ENCODE peak calls at places on chromosomes 13 and 19, in four cellular contexts. J is tibial artery, W is GM23338, L is pancreas. C is an unnamed sample.

GRCh38 chr13:108595416-108596257 is 33.8 kb upstream of the MYO16 start:
- DNase-seq in W (no peak), J (no peak), L (no peak), C (no peak)

GRCh38 chr19:2618611-2619010 is 83.9 kb downstream of the GNG7 start:
- DNase-seq in L (no peak), J (peak), W (no peak), C (no peak)

GRCh38 chr13:40153516-40153915 is 498.1 kb downstream of the COG6 start:
- DNase-seq in J (peak), W (no peak), L (no peak), C (no peak)

GRCh38 chr19:6495947-6496346 is 6.2 kb downstream of the TUBB4A start:
- DNase-seq in J (no peak), W (no peak), L (no peak), C (no peak)

GRCh38 chr19:15248648-15249559 is 16.7 kb upstream of the EPHX3 start:
- DNase-seq in W (no peak), J (peak), L (no peak), C (no peak)

GRCh38 chr13:70950664-70951063 is 842.4 kb upstream of the KLHL1 start:
- DNase-seq in L (no peak), J (no peak), W (no peak), C (no peak)

GRCh38 chr13:63351081-63351480 is 1935.4 kb upstream of the PCDH20 start:
- DNase-seq in W (no peak), L (no peak), J (no peak), C (no peak)

GRCh38 chr19:45601524-45602522 is at the start of gene GPR4:
- DNase-seq in J (no peak), L (no peak), W (peak), C (no peak)

GRCh38 chr13:27533155-27533643 is 82.8 kb upstream of the MTIF3 start:
- DNase-seq in W (peak), L (peak), J (peak), C (peak)

GRCh38 chr19:12790628-12791344 is 500 bp upstream of the JUNB start:
- DNase-seq in L (no peak), W (no peak), J (no peak), C (no peak)

GRCh38 chr13:21326155-21327030 is 132.7 kb downstream of the ZDHHC20 start:
- DNase-seq in W (peak), L (peak), J (no peak), C (no peak)

GRCh38 chr13:75416327-75417005 is 65.5 kb downstream of the TBC1D4 start:
- DNase-seq in J (no peak), L (no peak), W (peak), C (no peak)

GRCh38 chr19:22446605-22447004 is 24.5 kb upstream of the ZNF98 start:
- DNase-seq in J (no peak), W (no peak), L (no peak), C (no peak)

GRCh38 chr19:19385131-19385899 is 20.2 kb upstream of the GATAD2A start:
- DNase-seq in L (peak), J (peak), W (peak), C (peak)
- TF ChIP-seq CTCF in L (no peak), J (peak), W (no peak), C (peak)

GRCh38 chr19:50838239-50838638 is 4.9 kb upstream of the KLK15 start:
- DNase-seq in W (peak), J (no peak), L (no peak), C (peak)
- TF ChIP-seq CTCF in W (peak), J (no peak), L (no peak), C (peak)

DNA sequence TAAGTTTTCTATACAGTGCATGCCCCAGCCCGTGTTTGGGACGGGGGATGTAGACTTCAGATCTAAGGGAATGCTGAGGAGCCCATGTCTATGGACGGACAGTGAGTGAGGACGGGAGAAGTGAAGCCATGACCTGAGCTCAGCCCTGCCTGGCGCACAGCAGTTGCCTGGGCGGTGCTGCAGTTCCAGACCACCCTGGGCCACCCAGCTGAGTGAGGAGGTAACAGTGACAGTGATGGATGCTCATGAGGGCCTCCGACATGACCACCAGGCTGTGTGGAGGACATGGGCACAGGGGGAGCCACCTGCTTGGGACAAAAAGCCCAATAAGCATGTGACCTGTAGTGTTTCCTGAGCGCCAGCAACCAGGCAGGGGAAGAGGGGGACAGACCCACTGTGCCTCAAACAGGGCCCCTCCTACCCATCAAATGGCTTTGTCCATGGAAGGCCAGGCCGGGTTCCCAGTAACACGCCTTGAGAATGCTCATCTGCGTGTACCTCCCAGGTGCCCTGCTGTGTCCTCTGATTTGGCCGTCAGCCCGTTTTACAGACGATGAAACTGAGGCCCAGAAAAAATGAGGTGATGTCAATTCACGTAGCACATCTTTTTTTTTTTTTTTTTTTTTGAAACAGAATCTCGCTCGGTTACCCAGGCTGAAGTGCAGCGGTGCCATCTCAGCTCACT is 22.6 kb downstream of the NOSIP start:
- DNase-seq in J (no peak), L (no peak), W (no peak), C (no peak)
- TF ChIP-seq CTCF in J (no peak), L (no peak), W (no peak), C (no peak)

GRCh38 chr13:30679483-30680330 is 55.6 kb upstream of the ALOX5AP start:
- DNase-seq in J (no peak), W (peak), L (no peak), C (peak)
- TF ChIP-seq CTCF in J (peak), W (peak), L (no peak), C (peak)

C was measured in GM10248.